ENCODE peak calls at places on chromosomes 11 and 22, in ten cellular contexts. Q, D, Y, O, R, K, H, G, I and U are unnamed samples.

GRCh38 chr11:100663583-100663982 is 23.5 kb upstream of the ARHGAP42 start:
- DNase-seq in Q (no peak), D (no peak), Y (no peak), O (no peak), R (no peak), K (no peak), H (no peak), G (no peak), I (no peak), U (no peak)

GRCh38 chr11:111259871-111260270 is 14.3 kb downstream of the POU2AF2 start:
- DNase-seq in Q (no peak), D (no peak), Y (no peak), O (no peak), R (no peak), K (no peak), H (no peak), G (no peak), I (no peak), U (no peak)

GRCh38 chr11:69044111-69045013 is 4.4 kb upstream of the TPCN2 start:
- DNase-seq in Q (peak; percentile 65), D (peak; percentile 39), Y (no peak), O (no peak), R (no peak), K (peak; percentile 93), H (peak; percentile 14), G (peak; percentile 66), I (no peak), U (peak; percentile 74)

GRCh38 chr11:75240381-75241035 is at the start of gene TPBGL:
- DNase-seq in Q (no peak), D (peak; percentile 39), Y (peak; percentile 78), O (no peak), R (no peak), K (peak; percentile 41), H (peak; percentile 28), G (peak; percentile 48), I (no peak), U (no peak)

GRCh38 chr11:73531386-73531785 is 66.5 kb downstream of the FAM168A start:
- DNase-seq in Q (no peak), D (no peak), Y (no peak), O (no peak), R (no peak), K (no peak), H (no peak), G (no peak), I (no peak), U (no peak)

GRCh38 chr11:71418643-71419042 is 29.6 kb downstream of the DHCR7 start:
- DNase-seq in Q (no peak), D (no peak), Y (no peak), O (no peak), R (no peak), K (peak; percentile 75), H (no peak), G (no peak), I (no peak), U (no peak)

GRCh38 chr11:8207080-8208000 is 38.5 kb upstream of the RIC3 start:
- DNase-seq in Q (no peak), D (no peak), Y (peak; percentile 56), O (no peak), R (no peak), K (no peak), H (no peak), G (no peak), I (no peak), U (no peak)

GRCh38 chr22:16955081-16955480 is 52.9 kb downstream of the GAB4 start:
- DNase-seq in Q (no peak), D (no peak), Y (no peak), O (no peak), R (no peak), K (no peak), H (no peak), G (no peak), I (no peak), U (no peak)

GRCh38 chr11:1767399-1768140 is 3.8 kb upstream of the CTSD start:
- DNase-seq in Q (no peak), D (no peak), Y (no peak), O (no peak), R (no peak), K (no peak), H (no peak), G (no peak), I (no peak), U (no peak)

GRCh38 chr11:2093575-2094353 is 45.4 kb downstream of the IGF2 start:
- DNase-seq in Q (no peak), D (no peak), Y (peak; percentile 86), O (no peak), R (no peak), K (no peak), H (no peak), G (peak; percentile 77), I (no peak), U (no peak)

GRCh38 chr11:81574301-81574700 is 1159.4 kb downstream of the FAM181B start:
- DNase-seq in Q (no peak), D (no peak), Y (no peak), O (no peak), R (no peak), K (no peak), H (no peak), G (no peak), I (no peak), U (no peak)

GRCh38 chr11:125112235-125112604 is 794 bp upstream of the TMEM218 start:
- DNase-seq in Q (no peak), D (no peak), Y (no peak), O (no peak), R (no peak), K (no peak), H (no peak), G (no peak), I (no peak), U (no peak)

GRCh38 chr22:46076651-46077339 is 73.5 kb upstream of the PPARA start:
- DNase-seq in Q (no peak), D (no peak), Y (peak; percentile 79), O (no peak), R (no peak), K (no peak), H (no peak), G (peak; percentile 45), I (no peak), U (peak; percentile 77)

GRCh38 chr22:20531404-20532181 is 24.2 kb downstream of the MED15 start:
- DNase-seq in Q (peak; percentile 91), D (no peak), Y (no peak), O (no peak), R (no peak), K (no peak), H (no peak), G (peak; percentile 63), I (no peak), U (peak; percentile 81)

GRCh38 chr22:33337524-33337923 is 279.3 kb upstream of the SYN3 start:
- DNase-seq in Q (no peak), D (no peak), Y (no peak), O (no peak), R (no peak), K (no peak), H (no peak), G (no peak), I (no peak), U (peak; percentile 51)

GRCh38 chr22:44449061-44449682 is 48.9 kb downstream of the RTL6 start:
- DNase-seq in Q (peak; percentile 97), D (no peak), Y (peak; percentile 80), O (no peak), R (no peak), K (no peak), H (no peak), G (no peak), I (no peak), U (no peak)